ENCODE peak calls at places on chromosomes 6 and 20, in eight cellular contexts. One of them, this sample, is unnamed.

GRCh38 chr6:143368426-143368825 is 82.1 kb downstream of the ADAT2 start:
- DNase-seq in OCI-LY7: no peak
- DNase-seq in transverse colon: no peak
- DNase-seq in AG10803: peak
- DNase-seq in left ventricle myocardium inferior: no peak
- DNase-seq in hepatocyte: no peak
- DNase-seq in astrocyte of the spinal cord: peak
- DNase-seq in astrocyte: peak
- DNase-seq in this sample: peak

GRCh38 chr6:14606353-14606752 is 488.8 kb downstream of the CD83 start:
- DNase-seq in astrocyte of the spinal cord: no peak
- DNase-seq in hepatocyte: no peak
- DNase-seq in left ventricle myocardium inferior: no peak
- DNase-seq in OCI-LY7: no peak
- DNase-seq in transverse colon: no peak
- DNase-seq in AG10803: no peak
- DNase-seq in astrocyte: no peak
- DNase-seq in this sample: no peak

GRCh38 chr6:21678990-21679389 is 85.4 kb downstream of the SOX4 start:
- DNase-seq in transverse colon: no peak
- DNase-seq in astrocyte: peak
- DNase-seq in hepatocyte: peak
- DNase-seq in OCI-LY7: no peak
- DNase-seq in astrocyte of the spinal cord: peak
- DNase-seq in left ventricle myocardium inferior: no peak
- DNase-seq in AG10803: peak
- DNase-seq in this sample: peak

GRCh38 chr6:20564269-20564668 is 30.0 kb downstream of the CDKAL1 start:
- DNase-seq in OCI-LY7: peak
- DNase-seq in left ventricle myocardium inferior: no peak
- DNase-seq in transverse colon: no peak
- DNase-seq in astrocyte of the spinal cord: peak
- DNase-seq in astrocyte: no peak
- DNase-seq in hepatocyte: no peak
- DNase-seq in AG10803: peak
- DNase-seq in this sample: peak

GRCh38 chr6:34979218-34979617 is 90.2 kb downstream of the ANKS1A start:
- DNase-seq in OCI-LY7: no peak
- DNase-seq in hepatocyte: no peak
- DNase-seq in left ventricle myocardium inferior: no peak
- DNase-seq in astrocyte of the spinal cord: no peak
- DNase-seq in AG10803: peak
- DNase-seq in astrocyte: no peak
- DNase-seq in transverse colon: no peak
- DNase-seq in this sample: no peak

GRCh38 chr20:43840382-43841070 is 74.1 kb upstream of the TOX2 start:
- DNase-seq in AG10803: no peak
- DNase-seq in hepatocyte: no peak
- DNase-seq in OCI-LY7: peak
- DNase-seq in left ventricle myocardium inferior: no peak
- DNase-seq in astrocyte of the spinal cord: no peak
- DNase-seq in transverse colon: peak
- DNase-seq in astrocyte: no peak
- DNase-seq in this sample: peak

GRCh38 chr20:53214392-53214791 is 242.2 kb downstream of the TSHZ2 start:
- DNase-seq in hepatocyte: no peak
- DNase-seq in OCI-LY7: no peak
- DNase-seq in transverse colon: no peak
- DNase-seq in AG10803: no peak
- DNase-seq in left ventricle myocardium inferior: no peak
- DNase-seq in astrocyte of the spinal cord: no peak
- DNase-seq in astrocyte: no peak
- DNase-seq in this sample: no peak

GRCh38 chr6:14791525-14791924 is 454.3 kb upstream of the JARID2 start:
- DNase-seq in astrocyte of the spinal cord: no peak
- DNase-seq in OCI-LY7: no peak
- DNase-seq in left ventricle myocardium inferior: no peak
- DNase-seq in AG10803: peak
- DNase-seq in transverse colon: no peak
- DNase-seq in hepatocyte: no peak
- DNase-seq in astrocyte: no peak
- DNase-seq in this sample: peak

GRCh38 chr6:89015971-89016370 is 52.6 kb upstream of the RNGTT start:
- DNase-seq in hepatocyte: no peak
- DNase-seq in astrocyte of the spinal cord: no peak
- DNase-seq in transverse colon: no peak
- DNase-seq in astrocyte: no peak
- DNase-seq in AG10803: no peak
- DNase-seq in OCI-LY7: no peak
- DNase-seq in left ventricle myocardium inferior: no peak
- DNase-seq in this sample: no peak

GRCh38 chr6:33688006-33688405 is 23.5 kb downstream of the UQCC2 start:
- DNase-seq in left ventricle myocardium inferior: no peak
- DNase-seq in transverse colon: no peak
- DNase-seq in AG10803: no peak
- DNase-seq in hepatocyte: no peak
- DNase-seq in astrocyte: no peak
- DNase-seq in OCI-LY7: no peak
- DNase-seq in astrocyte of the spinal cord: no peak
- DNase-seq in this sample: no peak

GRCh38 chr6:27834879-27835549 is 77.2 kb downstream of the OR2B2 start:
- DNase-seq in astrocyte: no peak
- DNase-seq in transverse colon: no peak
- DNase-seq in hepatocyte: no peak
- DNase-seq in AG10803: no peak
- DNase-seq in OCI-LY7: peak
- DNase-seq in left ventricle myocardium inferior: no peak
- DNase-seq in astrocyte of the spinal cord: no peak
- DNase-seq in this sample: no peak

GRCh38 chr6:5138995-5139827 is 54.1 kb downstream of the PPP1R3G start:
- DNase-seq in astrocyte of the spinal cord: no peak
- DNase-seq in left ventricle myocardium inferior: no peak
- DNase-seq in hepatocyte: no peak
- DNase-seq in OCI-LY7: no peak
- DNase-seq in astrocyte: no peak
- DNase-seq in AG10803: no peak
- DNase-seq in transverse colon: no peak
- DNase-seq in this sample: no peak

GRCh38 chr6:157603314-157603940 is 219.6 kb upstream of the SNX9 start:
- DNase-seq in astrocyte of the spinal cord: no peak
- DNase-seq in OCI-LY7: no peak
- DNase-seq in hepatocyte: no peak
- DNase-seq in left ventricle myocardium inferior: no peak
- DNase-seq in AG10803: no peak
- DNase-seq in astrocyte: no peak
- DNase-seq in transverse colon: peak
- DNase-seq in this sample: no peak

GRCh38 chr6:124463271-124463670 is 499.0 kb upstream of the RNF217 start:
- DNase-seq in OCI-LY7: no peak
- DNase-seq in transverse colon: no peak
- DNase-seq in left ventricle myocardium inferior: no peak
- DNase-seq in AG10803: no peak
- DNase-seq in astrocyte of the spinal cord: no peak
- DNase-seq in astrocyte: no peak
- DNase-seq in hepatocyte: no peak
- DNase-seq in this sample: no peak

GRCh38 chr20:50056951-50057403 is 56.0 kb downstream of the UBE2V1 start:
- DNase-seq in left ventricle myocardium inferior: no peak
- DNase-seq in OCI-LY7: no peak
- DNase-seq in hepatocyte: no peak
- DNase-seq in transverse colon: no peak
- DNase-seq in AG10803: no peak
- DNase-seq in astrocyte of the spinal cord: no peak
- DNase-seq in astrocyte: no peak
- DNase-seq in this sample: no peak

GRCh38 chr6:164408868-164409267 is 900.5 kb downstream of the C6orf118 start:
- DNase-seq in astrocyte of the spinal cord: no peak
- DNase-seq in left ventricle myocardium inferior: no peak
- DNase-seq in OCI-LY7: no peak
- DNase-seq in astrocyte: no peak
- DNase-seq in AG10803: no peak
- DNase-seq in transverse colon: no peak
- DNase-seq in hepatocyte: no peak
- DNase-seq in this sample: no peak

GRCh38 chr20:58224097-58224496 is 4.4 kb downstream of the ANKRD60 start:
- DNase-seq in OCI-LY7: no peak
- DNase-seq in astrocyte of the spinal cord: no peak
- DNase-seq in hepatocyte: no peak
- DNase-seq in left ventricle myocardium inferior: no peak
- DNase-seq in transverse colon: no peak
- DNase-seq in AG10803: no peak
- DNase-seq in astrocyte: no peak
- DNase-seq in this sample: no peak

GRCh38 chr6:125750692-125751333 is 1.4 kb downstream of the HEY2 start:
- DNase-seq in left ventricle myocardium inferior: no peak
- DNase-seq in astrocyte: no peak
- DNase-seq in AG10803: no peak
- DNase-seq in transverse colon: no peak
- DNase-seq in astrocyte of the spinal cord: no peak
- DNase-seq in hepatocyte: no peak
- DNase-seq in OCI-LY7: no peak
- DNase-seq in this sample: no peak

GRCh38 chr6:125752773-125753172 is 3.3 kb downstream of the HEY2 start:
- DNase-seq in astrocyte of the spinal cord: no peak
- DNase-seq in astrocyte: no peak
- DNase-seq in transverse colon: no peak
- DNase-seq in left ventricle myocardium inferior: no peak
- DNase-seq in AG10803: no peak
- DNase-seq in hepatocyte: no peak
- DNase-seq in OCI-LY7: no peak
- DNase-seq in this sample: no peak

GRCh38 chr6:125751334-125751916 is 2.0 kb downstream of the HEY2 start:
- DNase-seq in OCI-LY7: no peak
- DNase-seq in transverse colon: no peak
- DNase-seq in astrocyte: no peak
- DNase-seq in AG10803: no peak
- DNase-seq in left ventricle myocardium inferior: no peak
- DNase-seq in hepatocyte: no peak
- DNase-seq in astrocyte of the spinal cord: no peak
- DNase-seq in this sample: no peak

GRCh38 chr6:125753937-125754259 is 4.5 kb downstream of the HEY2 start:
- DNase-seq in astrocyte: no peak
- DNase-seq in left ventricle myocardium inferior: no peak
- DNase-seq in hepatocyte: no peak
- DNase-seq in astrocyte of the spinal cord: no peak
- DNase-seq in OCI-LY7: no peak
- DNase-seq in transverse colon: no peak
- DNase-seq in AG10803: no peak
- DNase-seq in this sample: no peak

GRCh38 chr6:125753218-125753936 is 3.9 kb downstream of the HEY2 start:
- DNase-seq in left ventricle myocardium inferior: no peak
- DNase-seq in astrocyte: no peak
- DNase-seq in hepatocyte: no peak
- DNase-seq in transverse colon: no peak
- DNase-seq in OCI-LY7: peak
- DNase-seq in astrocyte of the spinal cord: peak
- DNase-seq in AG10803: peak
- DNase-seq in this sample: peak
- TF ChIP-seq CTCF in left ventricle myocardium inferior: peak
- TF ChIP-seq CTCF in astrocyte: peak
- TF ChIP-seq CTCF in hepatocyte: peak
- TF ChIP-seq CTCF in transverse colon: peak
- TF ChIP-seq CTCF in OCI-LY7: peak
- TF ChIP-seq CTCF in astrocyte of the spinal cord: peak
- TF ChIP-seq CTCF in AG10803: peak
- TF ChIP-seq CTCF in this sample: peak

DNA sequence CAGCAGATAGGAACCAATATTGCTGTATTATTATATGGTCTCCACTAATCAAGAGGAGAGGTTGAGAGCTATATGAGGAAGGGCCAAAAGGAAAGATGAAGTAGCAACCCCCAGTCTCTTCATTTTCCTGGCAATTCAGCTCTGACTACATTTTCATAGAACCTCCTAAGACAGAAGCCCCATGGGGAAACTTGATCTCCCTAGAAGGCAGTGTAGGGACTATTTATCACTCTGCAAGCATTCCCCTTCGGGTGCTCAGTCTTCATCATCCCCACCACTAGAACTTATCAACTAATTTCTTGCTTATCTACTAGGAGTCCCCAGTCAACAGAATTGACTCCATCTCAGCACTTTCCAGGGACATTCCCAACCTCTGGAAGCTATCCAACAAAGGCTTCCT is 25.5 kb upstream of the ITCH start:
- DNase-seq in transverse colon: no peak
- DNase-seq in astrocyte: no peak
- DNase-seq in AG10803: no peak
- DNase-seq in left ventricle myocardium inferior: no peak
- DNase-seq in astrocyte of the spinal cord: no peak
- DNase-seq in OCI-LY7: no peak
- DNase-seq in hepatocyte: no peak
- DNase-seq in this sample: no peak
- H3K4me3 ChIP-seq in transverse colon: no peak
- H3K4me3 ChIP-seq in astrocyte: no peak
- H3K4me3 ChIP-seq in AG10803: no peak
- H3K4me3 ChIP-seq in left ventricle myocardium inferior: no peak
- H3K4me3 ChIP-seq in astrocyte of the spinal cord: no peak
- H3K4me3 ChIP-seq in OCI-LY7: no peak
- H3K4me3 ChIP-seq in hepatocyte: no peak
- H3K4me3 ChIP-seq in this sample: no peak

GRCh38 chr6:45420083-45420908 is 42.6 kb upstream of the SUPT3H start:
- DNase-seq in OCI-LY7: no peak
- DNase-seq in astrocyte of the spinal cord: peak
- DNase-seq in astrocyte: peak
- DNase-seq in left ventricle myocardium inferior: peak
- DNase-seq in transverse colon: peak
- DNase-seq in hepatocyte: peak
- DNase-seq in AG10803: peak
- DNase-seq in this sample: peak

GRCh38 chr6:45417461-45417860 is 39.7 kb upstream of the SUPT3H start:
- DNase-seq in AG10803: no peak
- DNase-seq in astrocyte: no peak
- DNase-seq in hepatocyte: no peak
- DNase-seq in left ventricle myocardium inferior: no peak
- DNase-seq in astrocyte of the spinal cord: no peak
- DNase-seq in transverse colon: no peak
- DNase-seq in OCI-LY7: no peak
- DNase-seq in this sample: peak

GRCh38 chr6:45421700-45422540 is 44.2 kb upstream of the SUPT3H start:
- DNase-seq in astrocyte: peak
- DNase-seq in OCI-LY7: peak
- DNase-seq in transverse colon: peak
- DNase-seq in AG10803: peak
- DNase-seq in astrocyte of the spinal cord: peak
- DNase-seq in left ventricle myocardium inferior: peak
- DNase-seq in hepatocyte: peak
- DNase-seq in this sample: peak

GRCh38 chr6:45420909-45421699 is 43.4 kb upstream of the SUPT3H start:
- DNase-seq in hepatocyte: peak
- DNase-seq in astrocyte: no peak
- DNase-seq in astrocyte of the spinal cord: peak
- DNase-seq in AG10803: peak
- DNase-seq in OCI-LY7: no peak
- DNase-seq in left ventricle myocardium inferior: no peak
- DNase-seq in transverse colon: no peak
- DNase-seq in this sample: no peak

GRCh38 chr6:45419574-45420082 is 41.9 kb upstream of the SUPT3H start:
- DNase-seq in OCI-LY7: peak
- DNase-seq in transverse colon: peak
- DNase-seq in AG10803: peak
- DNase-seq in left ventricle myocardium inferior: peak
- DNase-seq in astrocyte: peak
- DNase-seq in astrocyte of the spinal cord: peak
- DNase-seq in hepatocyte: peak
- DNase-seq in this sample: peak
- TF ChIP-seq CTCF in OCI-LY7: no peak
- TF ChIP-seq CTCF in transverse colon: peak
- TF ChIP-seq CTCF in AG10803: peak
- TF ChIP-seq CTCF in left ventricle myocardium inferior: peak
- TF ChIP-seq CTCF in astrocyte: no peak
- TF ChIP-seq CTCF in astrocyte of the spinal cord: peak
- TF ChIP-seq CTCF in hepatocyte: peak
- TF ChIP-seq CTCF in this sample: no peak

GRCh38 chr20:32580970-32581838 is 3.9 kb downstream of the NOL4L start:
- DNase-seq in transverse colon: no peak
- DNase-seq in AG10803: no peak
- DNase-seq in OCI-LY7: peak
- DNase-seq in astrocyte: no peak
- DNase-seq in hepatocyte: peak
- DNase-seq in astrocyte of the spinal cord: no peak
- DNase-seq in left ventricle myocardium inferior: no peak
- DNase-seq in this sample: no peak
- H3K4me3 ChIP-seq in transverse colon: no peak
- H3K4me3 ChIP-seq in AG10803: no peak
- H3K4me3 ChIP-seq in OCI-LY7: no peak
- H3K4me3 ChIP-seq in astrocyte: no peak
- H3K4me3 ChIP-seq in hepatocyte: no peak
- H3K4me3 ChIP-seq in astrocyte of the spinal cord: no peak
- H3K4me3 ChIP-seq in left ventricle myocardium inferior: no peak
- H3K4me3 ChIP-seq in this sample: no peak